ENCODE peak calls at places on chromosomes 12 and 14, in nine cellular contexts. X, Q, P, H, J, U, F, B and K are unnamed samples. For H3K27me3, the result is how much of the 10 kb centered on the place peaks cover.

GRCh38 chr14:50955373-50956043 is 11.2 kb upstream of the PYGL start:
- DNase-seq in X (peak), Q (no peak), P (peak), H (peak), J (peak), U (peak), F (no peak), B (peak), K (no peak)

GRCh38 chr12:48183091-48183875 is at the start of gene CCDC184:
- DNase-seq in X (peak), Q (peak), P (no peak), H (peak), J (peak), U (peak), F (peak), B (peak), K (peak)

GRCh38 chr14:23580948-23581281 is 2.3 kb upstream of the JPH4 start:
- DNase-seq in X (no peak), Q (no peak), P (no peak), H (no peak), J (no peak), U (no peak), F (no peak), B (no peak), K (no peak)

GRCh38 chr12:92108651-92109050 is 37.0 kb downstream of the BTG1 start:
- DNase-seq in X (no peak), Q (no peak), P (no peak), H (no peak), J (peak), U (no peak), F (no peak), B (no peak), K (no peak)

GRCh38 chr12:121570467-121571283 is 10.1 kb downstream of the KDM2B start:
- DNase-seq in X (no peak), Q (no peak), P (no peak), H (no peak), J (no peak), U (no peak), F (no peak), B (no peak), K (no peak)

GRCh38 chr12:42812086-42812485 is 222.5 kb upstream of the PRICKLE1 start:
- DNase-seq in X (no peak), Q (no peak), P (no peak), H (no peak), J (no peak), U (no peak), F (no peak), B (no peak), K (no peak)

GRCh38 chr12:15982471-15982870 is 71.3 kb downstream of the DERA start:
- DNase-seq in X (no peak), Q (no peak), P (no peak), H (peak), J (peak), U (no peak), F (no peak), B (peak), K (no peak)

GRCh38 chr14:49999216-49999761 is 106.4 kb downstream of the ARF6 start:
- DNase-seq in X (peak), Q (peak), P (no peak), H (peak), J (peak), U (peak), F (peak), B (peak), K (peak)

GRCh38 chr12:49979061-49979586 is 6.4 kb downstream of the AQP6 start:
- DNase-seq in X (no peak), Q (no peak), P (no peak), H (no peak), J (no peak), U (peak), F (no peak), B (no peak), K (no peak)

GRCh38 chr12:85923767-85924331 is 49.8 kb downstream of the NTS start:
- DNase-seq in X (no peak), Q (no peak), P (no peak), H (peak), J (no peak), U (no peak), F (no peak), B (peak), K (no peak)

GRCh38 chr12:21852251-21852650 is 77.7 kb upstream of the KCNJ8 start:
- DNase-seq in X (no peak), Q (no peak), P (no peak), H (no peak), J (peak), U (no peak), F (no peak), B (no peak), K (no peak)

GRCh38 chr14:80215756-80216581 is 4.7 kb upstream of the DIO2 start:
- DNase-seq in X (peak), Q (no peak), P (no peak), H (no peak), J (peak), U (peak), F (no peak), B (no peak), K (no peak)

GRCh38 chr12:47534695-47535094 is 171.1 kb downstream of the RPAP3 start:
- DNase-seq in X (no peak), Q (no peak), P (no peak), H (peak), J (peak), U (no peak), F (peak), B (no peak), K (no peak)

GRCh38 chr14:23492618-23493272 is 23.2 kb downstream of the NGDN start:
- DNase-seq in X (no peak), Q (no peak), P (no peak), H (no peak), J (peak), U (no peak), F (no peak), B (no peak), K (no peak)

GRCh38 chr12:113002155-113002554 is 23.8 kb downstream of the OAS2 start:
- DNase-seq in X (no peak), Q (no peak), P (no peak), H (no peak), J (no peak), U (no peak), F (no peak), B (no peak), K (no peak)

GRCh38 chr12:106126441-106127288 is 12.1 kb downstream of the NUAK1 start:
- DNase-seq in X (no peak), Q (no peak), P (no peak), H (peak), J (no peak), U (no peak), F (no peak), B (no peak), K (no peak)

GRCh38 chr14:100574642-100575031 is 12.6 kb downstream of the BEGAIN start:
- DNase-seq in X (no peak), Q (no peak), P (no peak), H (no peak), J (no peak), U (peak), F (no peak), B (no peak), K (no peak)

GRCh38 chr14:60905930-60906329 is 74.9 kb downstream of the TRMT5 start:
- DNase-seq in X (no peak), Q (no peak), P (no peak), H (no peak), J (no peak), U (no peak), F (no peak), B (no peak), K (no peak)

GRCh38 chr12:75996907-75997447 is 34.6 kb downstream of the PHLDA1 start:
- DNase-seq in X (no peak), Q (no peak), P (no peak), H (peak), J (no peak), U (no peak), F (no peak), B (peak), K (no peak)

GRCh38 chr14:94113908-94114588 is 3.5 kb downstream of the IFI27 start:
- DNase-seq in X (no peak), Q (no peak), P (peak), H (no peak), J (no peak), U (no peak), F (no peak), B (peak), K (no peak)

GRCh38 chr14:94113073-94113472 is 2.5 kb downstream of the IFI27 start:
- DNase-seq in X (no peak), Q (no peak), P (peak), H (no peak), J (no peak), U (no peak), F (no peak), B (no peak), K (no peak)

GRCh38 chr14:94113490-94113889 is 3.0 kb downstream of the IFI27 start:
- DNase-seq in X (peak), Q (no peak), P (peak), H (peak), J (no peak), U (no peak), F (no peak), B (peak), K (no peak)

GRCh38 chr14:94111276-94112095 is 950 bp downstream of the IFI27 start:
- DNase-seq in X (no peak), Q (no peak), P (no peak), H (no peak), J (no peak), U (no peak), F (no peak), B (no peak), K (no peak)

DNA sequence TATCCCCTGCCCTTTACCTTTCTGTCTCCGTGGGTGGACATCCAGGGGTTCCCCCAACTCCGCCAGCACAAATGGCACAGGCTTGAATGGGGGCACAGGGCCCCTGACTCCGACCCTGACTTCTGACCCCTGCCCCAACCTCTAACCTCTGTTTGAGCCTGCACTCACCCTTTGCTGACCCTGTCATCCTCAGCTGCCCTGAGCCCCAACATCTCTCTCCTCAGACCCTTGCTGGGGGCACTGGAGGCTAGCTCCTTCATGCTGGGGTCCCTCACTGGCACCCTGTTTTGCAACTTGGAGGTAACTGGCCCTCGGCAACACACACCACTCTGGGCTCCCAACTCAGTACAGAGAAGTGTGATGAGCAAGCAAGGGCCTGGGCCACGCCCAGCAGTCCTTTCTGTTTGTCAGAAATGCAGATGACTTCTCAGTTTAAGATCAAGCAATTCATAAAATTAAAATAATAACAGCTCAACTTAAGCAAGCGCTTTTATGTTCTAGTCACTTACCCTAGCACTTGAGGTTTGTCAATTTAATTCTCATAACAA is 2.1 kb downstream of the IFI27 start:
- DNase-seq in X (no peak), Q (no peak), P (peak), H (no peak), J (no peak), U (no peak), F (no peak), B (no peak), K (no peak)
- H3K4me3 ChIP-seq in X (peak), Q (no peak), P (no peak), H (no peak), J (no peak), U (peak), F (no peak), B (no peak), K (no peak)

GRCh38 chr12:4153343-4153892 is 120.1 kb upstream of the CCND2 start:
- DNase-seq in X (no peak), Q (no peak), P (no peak), H (no peak), J (no peak), U (no peak), F (peak), B (no peak), K (peak)
- TF ChIP-seq CTCF in X (no peak), Q (no peak), P (no peak), H (no peak), J (no peak), U (no peak), F (no peak), B (no peak), K (no peak)

GRCh38 chr14:92880851-92881250 is 42.1 kb upstream of the CHGA start:
- DNase-seq in X (no peak), Q (peak), P (no peak), H (peak), J (peak), U (peak), F (no peak), B (peak), K (no peak)

GRCh38 chr14:92883066-92883465 is 39.9 kb upstream of the CHGA start:
- DNase-seq in X (no peak), Q (no peak), P (no peak), H (no peak), J (no peak), U (no peak), F (no peak), B (no peak), K (no peak)

GRCh38 chr14:92884410-92884809 is 38.5 kb upstream of the CHGA start:
- DNase-seq in X (no peak), Q (no peak), P (no peak), H (no peak), J (no peak), U (no peak), F (no peak), B (no peak), K (no peak)

GRCh38 chr14:92877757-92878431 is 45.1 kb upstream of the CHGA start:
- DNase-seq in X (peak), Q (peak), P (no peak), H (no peak), J (no peak), U (peak), F (no peak), B (peak), K (no peak)

DNA sequence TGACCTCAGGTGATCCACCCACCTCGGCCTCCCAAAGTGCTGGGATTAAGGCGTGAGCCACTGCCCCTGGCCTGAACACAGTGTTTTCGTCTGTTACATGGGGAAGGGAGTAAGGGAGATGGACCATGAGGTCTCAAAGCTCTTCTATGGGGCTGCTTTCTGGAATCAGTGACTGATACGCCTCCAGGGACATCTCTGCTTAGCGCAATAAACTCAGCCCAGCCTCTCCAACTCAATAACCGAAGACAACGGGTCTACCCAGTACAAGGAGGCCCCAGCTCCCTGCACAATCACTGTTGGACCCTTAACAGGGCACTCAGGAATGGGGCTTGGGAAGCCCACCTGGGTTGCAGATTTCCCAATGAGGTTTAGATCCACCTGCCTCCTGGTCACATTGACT is 42.6 kb upstream of the CHGA start:
- DNase-seq in X (no peak), Q (no peak), P (no peak), H (no peak), J (no peak), U (no peak), F (no peak), B (no peak), K (no peak)
- H3K27me3 ChIP-seq in X (under half), Q (under half), P (under half), H (under half), J (under half), U (under half), F (under half), B (under half), K (under half)

DNA sequence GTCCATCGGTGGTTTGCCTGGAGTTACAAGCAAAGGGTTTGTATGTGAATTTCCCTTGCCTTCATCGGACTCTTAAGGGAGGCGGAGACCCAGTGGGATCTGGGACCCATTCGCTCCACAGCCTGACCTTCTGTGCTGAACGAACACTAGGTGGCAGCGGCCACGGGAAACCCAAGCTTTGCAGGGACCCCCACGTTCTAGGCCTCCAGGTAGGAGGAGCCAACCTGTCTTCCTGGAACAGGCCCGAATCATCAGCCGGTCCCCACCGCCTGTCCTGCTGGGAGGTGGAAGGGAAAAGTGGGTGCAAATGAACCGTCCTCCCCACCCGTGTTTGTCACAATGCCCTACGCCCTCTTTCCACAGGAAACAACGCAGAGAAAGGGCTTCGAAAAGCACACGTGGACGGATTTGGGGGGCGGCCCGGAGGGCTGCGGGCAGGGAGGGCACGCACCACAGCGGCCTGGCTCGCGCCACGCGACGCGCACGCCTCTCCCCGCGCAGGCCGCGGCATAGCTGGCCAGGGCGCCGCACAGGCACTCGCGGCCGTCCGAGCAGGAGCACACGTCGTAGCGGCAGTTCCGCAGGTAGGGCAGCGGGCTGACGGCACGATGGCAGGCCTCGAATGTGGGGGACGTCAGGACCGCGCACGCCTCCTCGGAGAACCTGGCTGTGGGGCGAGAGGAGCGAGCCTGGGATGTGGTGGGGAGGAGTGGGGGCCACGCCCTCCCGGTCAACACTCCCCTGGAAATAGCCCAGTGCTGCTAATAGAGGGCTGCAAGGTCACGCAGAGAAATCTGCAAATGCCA is 67.9 kb downstream of the VWF start:
- DNase-seq in X (no peak), Q (no peak), P (no peak), H (no peak), J (no peak), U (no peak), F (no peak), B (no peak), K (no peak)
- H3K4me3 ChIP-seq in X (peak), Q (peak), P (no peak), H (no peak), J (no peak), U (peak), F (no peak), B (no peak), K (no peak)

GRCh38 chr12:116141110-116141832 is 136.2 kb downstream of the MED13L start:
- DNase-seq in X (no peak), Q (no peak), P (no peak), H (no peak), J (no peak), U (no peak), F (no peak), B (peak), K (no peak)
- TF ChIP-seq CTCF in X (peak), Q (no peak), P (peak), H (peak), J (peak), U (peak), F (no peak), B (no peak), K (peak)

DNA sequence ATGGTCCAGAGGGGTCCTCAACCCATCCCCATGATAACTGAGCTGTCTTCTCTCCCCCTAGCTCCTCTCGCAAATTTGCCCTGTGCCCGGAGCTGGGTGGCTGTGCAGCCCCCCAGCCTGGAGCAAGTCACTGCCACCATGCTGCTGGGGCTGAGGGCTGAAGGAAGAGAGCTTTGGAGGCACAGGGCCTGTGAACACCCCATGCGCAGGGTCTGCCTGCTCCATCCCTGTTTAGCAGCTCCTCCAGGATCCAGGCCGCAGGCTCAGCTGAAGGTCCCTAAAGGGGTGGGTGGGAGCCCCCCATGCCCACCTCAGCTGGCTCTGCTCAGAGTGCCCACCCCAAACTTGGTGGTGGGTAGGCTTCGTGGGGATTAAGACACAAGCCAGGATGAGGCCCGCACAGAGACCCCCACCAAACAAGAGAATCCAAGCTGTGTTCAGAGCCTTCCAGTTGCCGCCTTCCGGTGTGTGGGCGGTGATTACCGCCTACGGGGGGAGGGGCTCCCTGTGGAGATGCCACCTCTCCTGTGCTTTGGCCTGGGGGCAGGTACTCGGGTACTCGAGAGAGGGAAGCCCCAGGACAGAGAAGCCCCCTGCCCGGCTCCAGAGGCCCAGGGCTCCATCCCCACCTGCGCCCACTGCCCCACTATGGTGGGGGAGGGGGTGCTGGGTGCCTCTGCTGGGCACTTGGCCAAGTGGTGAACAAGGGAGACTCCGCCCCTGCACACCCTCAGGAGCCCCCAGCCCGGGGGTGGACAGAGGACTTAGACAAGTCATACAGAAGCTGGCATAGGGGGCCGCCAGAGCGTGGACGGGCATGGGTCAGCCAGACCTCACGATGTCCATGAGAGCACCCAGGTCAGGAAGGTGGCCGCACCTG is 1.4 kb upstream of the JAG2 start:
- DNase-seq in X (no peak), Q (no peak), P (no peak), H (no peak), J (no peak), U (no peak), F (no peak), B (no peak), K (no peak)
- H3K27me3 ChIP-seq in X (under half), Q (under half), P (under half), H (under half), J (under half), U (under half), F (under half), B (under half), K (under half)

GRCh38 chr12:1798734-1799067 is 21.7 kb upstream of the LRTM2 start:
- DNase-seq in X (no peak), Q (no peak), P (peak), H (no peak), J (no peak), U (peak), F (no peak), B (no peak), K (no peak)
- H3K4me3 ChIP-seq in X (no peak), Q (no peak), P (no peak), H (no peak), J (no peak), U (no peak), F (no peak), B (no peak), K (no peak)

GRCh38 chr14:68977741-68978549 is 1.2 kb downstream of the ACTN1 start:
- DNase-seq in X (peak), Q (peak), P (peak), H (peak), J (peak), U (peak), F (no peak), B (peak), K (no peak)
- TF ChIP-seq CTCF in X (peak), Q (no peak), P (peak), H (no peak), J (peak), U (no peak), F (no peak), B (peak), K (peak)

DNA sequence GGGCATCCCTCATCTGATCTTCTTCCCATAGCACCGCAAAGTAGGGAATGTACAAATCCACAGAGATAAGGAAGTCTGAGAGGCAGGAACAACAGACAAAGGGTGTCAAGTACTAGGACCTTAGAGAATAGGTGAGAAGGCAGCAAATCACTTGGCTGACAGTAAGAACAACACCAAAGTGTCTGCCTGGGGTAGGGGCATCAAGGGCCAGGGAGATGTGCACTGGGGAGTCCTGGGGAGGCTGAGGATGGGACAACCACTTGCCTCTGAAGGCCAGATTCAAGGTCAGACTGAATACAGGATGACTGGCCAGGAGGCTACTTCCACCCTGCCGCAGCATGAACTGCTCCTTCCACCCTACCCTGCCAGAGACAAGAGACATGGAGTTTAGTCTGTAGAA is 1040.8 kb downstream of the BCL11B start:
- DNase-seq in X (no peak), Q (no peak), P (no peak), H (no peak), J (no peak), U (no peak), F (no peak), B (no peak), K (no peak)
- H3K27me3 ChIP-seq in X (under half), Q (under half), P (under half), H (under half), J (under half), U (under half), F (under half), B (under half), K (under half)